ENCODE peak calls at places on chromosomes 11 and 22, in five cellular contexts. One of them, this sample, is unnamed.

GRCh38 chr11:37411289-37411688 is 813.3 kb upstream of the RAG2 start:
- DNase-seq in fibroblast of the aortic adventitia: no peak
- DNase-seq in GM12865: no peak
- DNase-seq in A549: no peak
- DNase-seq in stomach: no peak
- DNase-seq in this sample: no peak

GRCh38 chr11:96303067-96303466 is 39.9 kb downstream of the MAML2 start:
- DNase-seq in A549: no peak
- DNase-seq in stomach: no peak
- DNase-seq in fibroblast of the aortic adventitia: peak; percentile 88
- DNase-seq in GM12865: no peak
- DNase-seq in this sample: no peak

GRCh38 chr11:61507962-61508824 is at the start of gene LRRC10B:
- DNase-seq in fibroblast of the aortic adventitia: no peak
- DNase-seq in A549: no peak
- DNase-seq in stomach: no peak
- DNase-seq in GM12865: peak; percentile 9
- DNase-seq in this sample: peak; percentile 70

GRCh38 chr22:41919357-41920224 is 4.7 kb upstream of the SHISA8 start:
- DNase-seq in GM12865: peak; percentile 93
- DNase-seq in fibroblast of the aortic adventitia: no peak
- DNase-seq in A549: no peak
- DNase-seq in stomach: peak; percentile 70
- DNase-seq in this sample: peak; percentile 90

GRCh38 chr22:37515902-37516301 is 3.3 kb downstream of the CARD10 start:
- DNase-seq in A549: no peak
- DNase-seq in GM12865: no peak
- DNase-seq in fibroblast of the aortic adventitia: no peak
- DNase-seq in stomach: no peak
- DNase-seq in this sample: no peak

GRCh38 chr11:27201454-27202302 is 161.1 kb downstream of the BBOX1 start:
- DNase-seq in stomach: peak; percentile 93
- DNase-seq in A549: peak; percentile 76
- DNase-seq in GM12865: no peak
- DNase-seq in fibroblast of the aortic adventitia: peak; percentile 74
- DNase-seq in this sample: no peak

GRCh38 chr11:91248199-91248807 is 976.3 kb upstream of the FAT3 start:
- DNase-seq in A549: peak; percentile 2
- DNase-seq in GM12865: peak; percentile 52
- DNase-seq in fibroblast of the aortic adventitia: peak; percentile 56
- DNase-seq in stomach: peak; percentile 31
- DNase-seq in this sample: no peak

GRCh38 chr11:117045196-117045595 is 53.0 kb downstream of the SIK3 start:
- DNase-seq in fibroblast of the aortic adventitia: peak; percentile 51
- DNase-seq in stomach: no peak
- DNase-seq in GM12865: no peak
- DNase-seq in A549: no peak
- DNase-seq in this sample: no peak

GRCh38 chr22:29167032-29167911 is 38.4 kb upstream of the EMID1 start:
- DNase-seq in GM12865: peak; percentile 99
- DNase-seq in A549: no peak
- DNase-seq in fibroblast of the aortic adventitia: no peak
- DNase-seq in stomach: no peak
- DNase-seq in this sample: peak; percentile 89

GRCh38 chr11:13761250-13761649 is 92.8 kb downstream of the FAR1 start:
- DNase-seq in GM12865: no peak
- DNase-seq in stomach: no peak
- DNase-seq in A549: no peak
- DNase-seq in fibroblast of the aortic adventitia: peak; percentile 63
- DNase-seq in this sample: no peak

GRCh38 chr11:32772731-32773130 is 21.7 kb downstream of the CCDC73 start:
- DNase-seq in stomach: no peak
- DNase-seq in A549: no peak
- DNase-seq in GM12865: no peak
- DNase-seq in fibroblast of the aortic adventitia: no peak
- DNase-seq in this sample: no peak

GRCh38 chr11:9090488-9091043 is 833 bp downstream of the SCUBE2 start:
- DNase-seq in GM12865: no peak
- DNase-seq in stomach: no peak
- DNase-seq in fibroblast of the aortic adventitia: no peak
- DNase-seq in A549: no peak
- DNase-seq in this sample: peak; percentile 29

GRCh38 chr11:94968334-94968958 is 4.9 kb downstream of the CWC15 start:
- DNase-seq in fibroblast of the aortic adventitia: peak; percentile 62
- DNase-seq in A549: no peak
- DNase-seq in GM12865: no peak
- DNase-seq in stomach: no peak
- DNase-seq in this sample: no peak

GRCh38 chr11:76380977-76381719 is at the start of the genes GVQW3 and THAP12:
- DNase-seq in fibroblast of the aortic adventitia: peak; percentile 96
- DNase-seq in GM12865: peak; percentile 99
- DNase-seq in A549: peak; percentile 99
- DNase-seq in stomach: peak; percentile 98
- DNase-seq in this sample: peak; percentile 98
- TF ChIP-seq CTCF in fibroblast of the aortic adventitia: no peak
- TF ChIP-seq CTCF in GM12865: peak; percentile 19
- TF ChIP-seq CTCF in A549: peak; percentile 42
- TF ChIP-seq CTCF in stomach: peak; percentile 20
- TF ChIP-seq CTCF in this sample: peak; percentile 49

GRCh38 chr11:2589538-2589934 is 110.3 kb downstream of the KCNQ1OT1 start:
- DNase-seq in stomach: no peak
- DNase-seq in fibroblast of the aortic adventitia: no peak
- DNase-seq in A549: no peak
- DNase-seq in GM12865: no peak
- DNase-seq in this sample: peak; percentile 37
- TF ChIP-seq CTCF in stomach: no peak
- TF ChIP-seq CTCF in fibroblast of the aortic adventitia: no peak
- TF ChIP-seq CTCF in A549: no peak
- TF ChIP-seq CTCF in GM12865: no peak
- TF ChIP-seq CTCF in this sample: no peak

DNA sequence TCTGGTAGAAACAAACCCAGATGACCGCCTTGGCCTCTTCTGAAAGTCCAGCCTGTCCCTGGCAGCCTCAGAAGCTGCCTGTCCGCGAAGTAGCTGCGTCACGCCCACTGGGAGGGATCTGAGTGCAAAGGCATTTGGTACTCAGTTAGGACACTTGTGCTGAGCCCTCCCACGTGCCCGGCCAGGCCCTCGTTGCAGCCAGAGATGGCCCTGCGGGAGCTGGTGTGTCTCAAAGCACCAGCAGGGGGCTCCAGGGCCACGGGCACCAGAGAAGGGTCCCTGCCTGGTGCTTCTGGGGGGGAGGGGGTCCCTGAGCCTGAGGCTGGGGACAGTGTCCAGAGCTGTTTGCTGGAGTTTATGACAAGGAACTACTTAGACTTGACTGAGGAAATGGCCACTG is 5.8 kb downstream of the SELENOO start:
- DNase-seq in GM12865: peak; percentile 24
- DNase-seq in fibroblast of the aortic adventitia: peak; percentile 55
- DNase-seq in stomach: no peak
- DNase-seq in A549: no peak
- DNase-seq in this sample: no peak
- TF ChIP-seq CTCF in GM12865: peak; percentile 35
- TF ChIP-seq CTCF in fibroblast of the aortic adventitia: peak; percentile 51
- TF ChIP-seq CTCF in stomach: no peak
- TF ChIP-seq CTCF in A549: peak; percentile 10
- TF ChIP-seq CTCF in this sample: peak; percentile 24

GRCh38 chr11:120305286-120305685 is 19.8 kb upstream of the TLCD5 start:
- DNase-seq in A549: no peak
- DNase-seq in fibroblast of the aortic adventitia: no peak
- DNase-seq in stomach: peak; percentile 52
- DNase-seq in GM12865: peak; percentile 24
- DNase-seq in this sample: no peak

GRCh38 chr11:120307476-120307875 is 17.6 kb upstream of the TLCD5 start:
- DNase-seq in fibroblast of the aortic adventitia: no peak
- DNase-seq in GM12865: no peak
- DNase-seq in stomach: no peak
- DNase-seq in A549: no peak
- DNase-seq in this sample: no peak

GRCh38 chr11:120308081-120308480 is 17.0 kb upstream of the TLCD5 start:
- DNase-seq in stomach: no peak
- DNase-seq in GM12865: no peak
- DNase-seq in fibroblast of the aortic adventitia: no peak
- DNase-seq in A549: no peak
- DNase-seq in this sample: no peak

GRCh38 chr11:120304526-120304925 is 20.6 kb upstream of the TLCD5 start:
- DNase-seq in GM12865: peak; percentile 9
- DNase-seq in stomach: no peak
- DNase-seq in A549: peak; percentile 19
- DNase-seq in fibroblast of the aortic adventitia: peak; percentile 27
- DNase-seq in this sample: peak; percentile 44

GRCh38 chr11:120306519-120307242 is 18.4 kb upstream of the TLCD5 start:
- DNase-seq in stomach: peak; percentile 69
- DNase-seq in GM12865: no peak
- DNase-seq in fibroblast of the aortic adventitia: peak; percentile 96
- DNase-seq in A549: peak; percentile 31
- DNase-seq in this sample: no peak
- TF ChIP-seq CTCF in stomach: no peak
- TF ChIP-seq CTCF in GM12865: no peak
- TF ChIP-seq CTCF in fibroblast of the aortic adventitia: peak; percentile 79
- TF ChIP-seq CTCF in A549: no peak
- TF ChIP-seq CTCF in this sample: no peak

DNA sequence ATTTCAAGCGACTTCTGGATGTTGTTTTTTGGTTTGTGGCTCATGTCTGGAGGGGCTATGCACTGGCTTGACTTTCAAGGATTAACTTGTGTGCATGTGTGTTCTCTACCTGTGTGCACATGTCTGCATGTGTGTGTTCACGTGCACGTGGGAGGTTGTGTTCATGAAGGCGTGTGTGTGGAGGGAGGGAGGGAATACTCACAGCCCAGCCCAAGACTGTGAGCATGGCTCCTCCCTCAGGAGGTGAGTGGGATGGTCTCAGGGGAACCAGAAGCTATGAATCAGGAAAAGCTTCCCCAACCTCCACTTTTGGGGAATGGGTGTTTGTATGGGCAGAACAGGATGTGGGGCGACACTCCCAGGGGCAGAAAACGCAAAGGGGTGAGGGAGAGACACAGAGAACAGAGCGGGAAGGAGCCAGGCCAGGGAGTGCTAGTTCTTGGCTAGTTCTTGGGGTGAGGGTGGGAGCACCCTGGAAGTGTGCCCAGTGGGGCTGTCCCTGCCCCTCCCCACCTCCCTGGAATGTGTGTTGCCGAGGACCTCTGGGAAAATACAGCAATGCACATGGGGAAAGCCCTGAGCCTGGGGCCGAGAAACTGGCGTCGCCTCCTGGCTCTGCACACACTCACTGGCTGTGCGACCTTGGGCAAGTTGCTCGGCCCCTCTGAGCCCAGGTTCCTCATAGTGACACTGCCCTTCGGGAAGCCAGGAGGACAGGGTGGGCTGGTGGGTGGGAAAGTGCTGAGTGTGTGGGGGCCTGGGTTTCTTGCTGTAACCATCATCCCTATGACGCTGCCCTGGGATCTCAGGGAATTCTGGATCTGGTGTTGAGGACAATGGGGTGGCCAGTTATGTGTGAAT is 16.9 kb upstream of the ALX4 start:
- DNase-seq in A549: no peak
- DNase-seq in fibroblast of the aortic adventitia: no peak
- DNase-seq in stomach: no peak
- DNase-seq in GM12865: no peak
- DNase-seq in this sample: no peak
- TF ChIP-seq CTCF in A549: peak; percentile 20
- TF ChIP-seq CTCF in fibroblast of the aortic adventitia: peak; percentile 6
- TF ChIP-seq CTCF in stomach: no peak
- TF ChIP-seq CTCF in GM12865: no peak
- TF ChIP-seq CTCF in this sample: no peak

This sample was measured in GM13976.